ENCODE peak calls at places on chromosomes 3 and 15, in eight cellular contexts. H is MM.1S, B is HCT116, C is hepatocyte, J is SK-N-SH, L is PC-3, P is GM23248, R is GM23338. V is an unnamed sample.

GRCh38 chr3:43389388-43390254 is 103.3 kb downstream of the SNRK start:
- DNase-seq in H (peak; percentile 70), B (no peak), C (no peak), J (no peak), L (peak; percentile 97), P (no peak), R (no peak), V (no peak)

GRCh38 chr15:36501063-36501678 is 78.3 kb upstream of the CDIN1 start:
- DNase-seq in H (peak; percentile 68), B (peak; percentile 69), C (peak; percentile 71), J (peak; percentile 57), L (peak; percentile 87), P (peak; percentile 77), R (peak; percentile 92), V (peak; percentile 85)

GRCh38 chr15:83845230-83845629 is 191.3 kb downstream of the ADAMTSL3 start:
- DNase-seq in H (no peak), B (no peak), C (peak; percentile 23), J (no peak), L (no peak), P (peak; percentile 87), R (no peak), V (no peak)

GRCh38 chr15:51094606-51095569 is at the start of gene TNFAIP8L3:
- DNase-seq in H (no peak), B (no peak), C (peak; percentile 57), J (peak; percentile 84), L (no peak), P (peak; percentile 68), R (peak; percentile 63), V (peak; percentile 65)

GRCh38 chr3:64939747-64940450 is 252.1 kb upstream of the ADAMTS9 start:
- DNase-seq in H (no peak), B (no peak), C (no peak), J (no peak), L (no peak), P (no peak), R (no peak), V (no peak)

GRCh38 chr3:113249601-113250000 is 38.2 kb downstream of the BOC start:
- DNase-seq in H (no peak), B (no peak), C (no peak), J (no peak), L (no peak), P (no peak), R (no peak), V (no peak)

GRCh38 chr15:72532991-72533601 is 59.0 kb downstream of the ARIH1 start:
- DNase-seq in H (no peak), B (no peak), C (no peak), J (no peak), L (no peak), P (no peak), R (peak; percentile 55), V (peak; percentile 17)

GRCh38 chr15:31476411-31476810 is 149.8 kb downstream of the KLF13 start:
- DNase-seq in H (no peak), B (no peak), C (no peak), J (no peak), L (no peak), P (no peak), R (no peak), V (no peak)

GRCh38 chr15:98870788-98871187 is 136.8 kb downstream of the PGPEP1L start:
- DNase-seq in H (no peak), B (no peak), C (no peak), J (no peak), L (no peak), P (no peak), R (no peak), V (no peak)
- TF ChIP-seq EZH2phosphoT487 in H (no peak), B (no peak), C (no peak), J (no peak), L (no peak), P (no peak), R (no peak), V (no peak)

GRCh38 chr3:14560110-14560509 is 20.0 kb upstream of the GRIP2 start:
- DNase-seq in H (no peak), B (no peak), C (no peak), J (no peak), L (no peak), P (no peak), R (no peak), V (no peak)
- H3K27me3 ChIP-seq in H (peaks cover 85% of the 10 kb centered on the region), B (no peaks in the 10 kb centered on the region), C (no peaks in the 10 kb centered on the region), J (peaks cover 7% of the 10 kb centered on the region), L (no peaks in the 10 kb centered on the region), P (peaks cover 10% of the 10 kb centered on the region), R (no peaks in the 10 kb centered on the region), V (no peaks in the 10 kb centered on the region)

GRCh38 chr3:141052570-141053069 is 1.5 kb downstream of the SPSB4 start:
- DNase-seq in H (no peak), B (no peak), C (no peak), J (peak; percentile 80), L (no peak), P (no peak), R (peak; percentile 71), V (peak; percentile 67)
- H3K4me3 ChIP-seq in H (no peak overlapping the region), B (no peak overlapping the region), C (peak overlapping the region; percentile 52), J (no peak overlapping the region), L (no peak overlapping the region), P (no peak overlapping the region), R (peak overlapping the region; percentile 99), V (peak overlapping the region; percentile 78)

DNA sequence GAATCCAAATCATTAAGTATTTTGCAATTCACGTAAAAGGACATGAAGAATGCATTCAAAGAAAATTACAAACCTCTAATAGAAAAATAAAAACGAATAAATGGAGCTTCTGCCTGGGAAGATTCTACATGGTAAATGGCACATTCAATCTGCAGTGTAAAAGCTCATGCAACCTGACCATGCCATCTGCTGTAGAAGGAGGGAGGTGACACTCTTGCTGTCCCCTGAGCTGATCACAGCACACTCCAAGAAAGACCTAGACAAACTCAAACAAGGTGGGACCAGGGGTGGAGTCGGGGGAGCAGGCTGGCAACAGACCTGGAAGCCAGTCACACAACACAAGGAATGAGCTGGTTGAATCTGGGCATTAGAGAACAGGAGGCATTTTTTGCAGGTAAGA is 101.8 kb downstream of the BDH1 start:
- DNase-seq in H (peak; percentile 37), B (peak; percentile 21), C (peak; percentile 40), J (peak; percentile 50), L (peak; percentile 48), P (peak; percentile 36), R (no peak), V (no peak)
- TF ChIP-seq EZH2phosphoT487 in H (no peak), B (no peak), C (no peak), J (no peak), L (no peak), P (no peak), R (no peak), V (no peak)

GRCh38 chr3:70531838-70532489 is 219.5 kb upstream of the MDFIC2 start:
- DNase-seq in H (no peak), B (no peak), C (no peak), J (no peak), L (no peak), P (no peak), R (peak; percentile 38), V (no peak)
- H3K27me3 ChIP-seq in H (no peaks in the 10 kb centered on the region), B (no peaks in the 10 kb centered on the region), C (peaks cover 6% of the 10 kb centered on the region), J (no peaks in the 10 kb centered on the region), L (no peaks in the 10 kb centered on the region), P (peaks cover 5% of the 10 kb centered on the region), R (no peaks in the 10 kb centered on the region), V (no peaks in the 10 kb centered on the region)

GRCh38 chr3:189320511-189320910 is 148.7 kb downstream of the TPRG1 start:
- DNase-seq in H (no peak), B (no peak), C (no peak), J (no peak), L (no peak), P (no peak), R (no peak), V (no peak)

GRCh38 chr3:189322339-189322738 is 150.6 kb downstream of the TPRG1 start:
- DNase-seq in H (no peak), B (no peak), C (no peak), J (no peak), L (no peak), P (no peak), R (no peak), V (no peak)

GRCh38 chr3:189325454-189325853 is 153.7 kb downstream of the TPRG1 start:
- DNase-seq in H (no peak), B (no peak), C (no peak), J (no peak), L (peak; percentile 14), P (no peak), R (no peak), V (no peak)

GRCh38 chr3:189330066-189330465 is 158.3 kb downstream of the TPRG1 start:
- DNase-seq in H (no peak), B (no peak), C (no peak), J (no peak), L (no peak), P (no peak), R (no peak), V (no peak)

DNA sequence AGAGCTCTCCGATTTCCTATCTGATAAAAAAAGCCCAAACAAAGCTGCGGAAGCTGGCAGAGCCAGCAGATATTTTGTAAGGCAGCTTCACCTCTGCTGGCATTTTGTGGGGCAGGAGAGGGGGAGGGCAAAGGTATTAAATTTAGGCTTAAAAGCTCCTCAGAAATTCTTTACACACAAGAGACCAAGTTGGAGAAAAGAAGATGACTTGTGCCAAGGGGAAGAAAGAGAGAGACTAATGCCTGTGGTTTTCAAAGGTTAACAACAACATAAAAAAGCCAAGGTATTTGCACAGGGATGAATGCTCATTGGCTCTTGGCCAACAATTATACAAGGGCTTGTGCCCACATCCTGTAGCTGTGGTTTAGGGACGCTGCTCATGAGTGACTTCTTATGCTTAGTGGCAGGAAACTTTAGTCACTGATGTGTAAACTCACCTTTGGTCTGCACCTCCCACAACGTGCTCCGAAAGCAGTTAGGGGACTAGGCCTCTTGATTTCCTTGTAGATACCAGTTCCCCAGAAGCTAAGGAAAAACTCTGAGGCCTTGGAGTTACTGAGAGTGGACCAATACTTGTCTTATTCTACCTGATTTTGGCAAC is 152.9 kb downstream of the TPRG1 start:
- DNase-seq in H (peak; percentile 100), B (peak; percentile 99), C (peak; percentile 88), J (no peak), L (peak; percentile 99), P (peak; percentile 78), R (no peak), V (no peak)
- H3K4me3 ChIP-seq in H (no peak overlapping the region), B (peak overlapping the region; percentile 9), C (no peak overlapping the region), J (no peak overlapping the region), L (no peak overlapping the region), P (no peak overlapping the region), R (no peak overlapping the region), V (no peak overlapping the region)

V was measured in neural progenitor cell.